ENCODE peak calls at places on chromosomes 1 and 21, in four cellular contexts. E is astrocyte of the spinal cord, F is MM.1S, I is epithelial cell of proximal tubule. X is an unnamed sample.

GRCh38 chr21:15992171-15992570 is 262.4 kb downstream of the USP25 start:
- DNase-seq in E (peak), F (no peak), I (no peak), X (peak)

GRCh38 chr1:174999926-175000696 is at the start of gene CACYBP:
- DNase-seq in E (peak), F (peak), I (no peak), X (no peak)

GRCh38 chr1:97332716-97333115 is 588.1 kb downstream of the DPYD start:
- DNase-seq in E (peak), F (no peak), I (no peak), X (peak)

GRCh38 chr1:245301921-245302320 is 147.1 kb downstream of the KIF26B start:
- DNase-seq in E (no peak), F (no peak), I (no peak), X (no peak)

GRCh38 chr21:44291078-44291935 is 5.6 kb downstream of the AIRE start:
- DNase-seq in E (no peak), F (no peak), I (no peak), X (no peak)

GRCh38 chr1:112253366-112253765 is 142.6 kb upstream of the CTTNBP2NL start:
- DNase-seq in E (no peak), F (no peak), I (no peak), X (no peak)

GRCh38 chr1:50521703-50522102 is 98.5 kb upstream of the DMRTA2 start:
- DNase-seq in E (no peak), F (no peak), I (no peak), X (no peak)

GRCh38 chr1:204190212-204191211 is 5.8 kb downstream of the KISS1 start:
- DNase-seq in E (no peak), F (no peak), I (no peak), X (no peak)

GRCh38 chr1:16172964-16173446 is 17.1 kb upstream of the EPHA2 start:
- DNase-seq in E (peak), F (no peak), I (no peak), X (no peak)

GRCh38 chr1:29970747-29971325 is 734.5 kb downstream of the PTPRU start:
- DNase-seq in E (no peak), F (no peak), I (no peak), X (no peak)

GRCh38 chr21:45836268-45836655 is 145.3 kb upstream of the COL6A1 start:
- DNase-seq in E (peak), F (no peak), I (no peak), X (peak)

GRCh38 chr1:84121360-84121759 is 22.7 kb upstream of the PRKACB start:
- DNase-seq in E (no peak), F (no peak), I (no peak), X (no peak)

GRCh38 chr1:87325982-87326738 is 2.5 kb upstream of the LMO4 start:
- DNase-seq in E (peak), F (peak), I (no peak), X (peak)

DNA sequence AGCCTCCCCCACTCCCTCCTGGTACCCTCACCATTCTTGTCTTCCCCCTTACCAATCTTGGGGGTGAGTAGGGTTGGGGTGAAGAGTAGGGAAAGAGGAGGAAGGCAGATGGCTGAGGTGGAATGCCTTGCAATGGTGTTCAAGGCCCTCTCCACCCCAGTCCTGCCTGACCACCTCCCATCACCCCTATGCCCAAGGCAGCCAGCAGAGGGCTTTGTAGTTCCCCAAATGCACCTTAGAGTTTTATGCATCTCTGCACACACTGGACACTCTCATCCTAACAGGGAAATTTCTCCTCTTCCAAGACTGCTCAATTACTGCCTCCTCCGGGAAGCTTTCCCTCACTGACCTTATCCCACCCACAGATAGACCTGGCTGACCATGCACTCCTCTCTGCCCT is 15.4 kb downstream of the KIF17 start:
- DNase-seq in E (peak), F (no peak), I (no peak), X (no peak)
- TF ChIP-seq CTCF in E (peak), F (peak), I (peak), X (peak)

DNA sequence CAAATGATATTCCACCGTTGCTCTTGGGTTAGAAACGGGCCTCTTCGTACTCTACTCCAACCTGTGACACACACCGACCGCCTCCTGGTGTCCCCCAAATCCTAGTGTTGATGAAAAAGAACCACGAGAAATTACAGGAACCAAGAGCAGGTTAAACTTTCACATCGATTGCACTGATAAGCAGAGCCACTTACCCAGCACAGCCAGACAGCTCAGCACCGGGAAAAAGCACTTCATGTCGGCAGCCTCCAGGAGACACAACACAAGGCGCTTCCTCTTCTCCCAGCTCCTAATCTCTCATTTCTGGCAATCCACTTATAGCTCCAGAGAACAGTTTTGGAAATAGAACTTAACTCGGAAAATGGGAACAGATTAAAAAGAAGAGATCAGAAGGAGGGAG is 1.4 kb downstream of the IGSF3 start:
- DNase-seq in E (no peak), F (no peak), I (no peak), X (peak)
- H3K4me3 ChIP-seq in E (no peak), F (no peak), I (peak), X (no peak)

GRCh38 chr1:235160965-235161684 is at the start of gene RBM34:
- DNase-seq in E (peak), F (peak), I (peak), X (peak)
- TF ChIP-seq CTCF in E (peak), F (peak), I (peak), X (no peak)

DNA sequence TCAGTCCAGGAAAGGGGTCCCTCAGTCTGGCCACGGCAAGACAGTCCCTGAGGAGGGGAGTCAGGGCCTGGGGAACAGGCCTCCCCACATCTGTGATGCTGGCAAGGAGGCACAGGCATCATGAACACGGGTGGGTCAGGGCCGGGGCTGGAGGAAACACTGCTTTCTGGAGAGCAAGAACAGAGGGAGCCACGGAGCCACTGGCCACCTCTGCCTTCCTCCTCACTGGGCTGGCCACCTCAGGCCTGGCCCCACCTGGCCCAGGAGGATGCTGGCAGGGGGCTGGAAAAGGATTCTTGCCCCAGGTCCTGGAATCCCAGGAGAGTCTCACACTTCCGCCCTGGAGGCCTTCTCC is 15.7 kb downstream of the BLACAT1 start:
- DNase-seq in E (no peak), F (no peak), I (no peak), X (no peak)
- H3K4me3 ChIP-seq in E (no peak), F (peak), I (no peak), X (no peak)